ENCODE peak calls at places on chromosomes 7 and 10, in ten cellular contexts. One of them, this sample, is unnamed.

GRCh38 chr10:72096115-72097000 is 8.0 kb upstream of the SPOCK2 start:
- DNase-seq in neural crest cell: no peak
- DNase-seq in colonic mucosa: no peak
- DNase-seq in stomach: no peak
- DNase-seq in AG20443: no peak
- DNase-seq in cardiac muscle cell: peak; percentile 77
- DNase-seq in NCI-H460: peak; percentile 16
- DNase-seq in KBM-7: no peak
- DNase-seq in activated CD8-positive, alpha-beta T cell treated with anti-CD3 and anti-CD28 coated beads for 36 hours: peak; percentile 63
- DNase-seq in mucosa of gallbladder: peak; percentile 38
- DNase-seq in this sample: no peak

GRCh38 chr7:11127988-11128387 is 154.3 kb downstream of the PHF14 start:
- DNase-seq in neural crest cell: no peak
- DNase-seq in colonic mucosa: no peak
- DNase-seq in stomach: no peak
- DNase-seq in AG20443: no peak
- DNase-seq in cardiac muscle cell: no peak
- DNase-seq in NCI-H460: no peak
- DNase-seq in KBM-7: no peak
- DNase-seq in activated CD8-positive, alpha-beta T cell treated with anti-CD3 and anti-CD28 coated beads for 36 hours: no peak
- DNase-seq in mucosa of gallbladder: no peak
- DNase-seq in this sample: no peak

GRCh38 chr10:122140477-122140902 is 130.6 kb upstream of the BTBD16 start:
- DNase-seq in neural crest cell: no peak
- DNase-seq in colonic mucosa: no peak
- DNase-seq in stomach: no peak
- DNase-seq in AG20443: peak; percentile 36
- DNase-seq in cardiac muscle cell: peak; percentile 44
- DNase-seq in NCI-H460: peak; percentile 24
- DNase-seq in KBM-7: no peak
- DNase-seq in activated CD8-positive, alpha-beta T cell treated with anti-CD3 and anti-CD28 coated beads for 36 hours: no peak
- DNase-seq in mucosa of gallbladder: no peak
- DNase-seq in this sample: no peak

GRCh38 chr7:724298-724697 is 2.2 kb upstream of the DNAAF5 start:
- DNase-seq in neural crest cell: no peak
- DNase-seq in colonic mucosa: peak; percentile 13
- DNase-seq in stomach: no peak
- DNase-seq in AG20443: no peak
- DNase-seq in cardiac muscle cell: no peak
- DNase-seq in NCI-H460: no peak
- DNase-seq in KBM-7: no peak
- DNase-seq in activated CD8-positive, alpha-beta T cell treated with anti-CD3 and anti-CD28 coated beads for 36 hours: no peak
- DNase-seq in mucosa of gallbladder: no peak
- DNase-seq in this sample: no peak

GRCh38 chr7:142647749-142648148 is 101.5 kb upstream of the PRSS1 start:
- DNase-seq in neural crest cell: no peak
- DNase-seq in colonic mucosa: no peak
- DNase-seq in stomach: no peak
- DNase-seq in AG20443: no peak
- DNase-seq in cardiac muscle cell: no peak
- DNase-seq in NCI-H460: no peak
- DNase-seq in KBM-7: no peak
- DNase-seq in activated CD8-positive, alpha-beta T cell treated with anti-CD3 and anti-CD28 coated beads for 36 hours: no peak
- DNase-seq in mucosa of gallbladder: no peak
- DNase-seq in this sample: no peak

GRCh38 chr10:124064676-124065075 is 28.7 kb downstream of the CHST15 start:
- DNase-seq in neural crest cell: no peak
- DNase-seq in colonic mucosa: no peak
- DNase-seq in stomach: no peak
- DNase-seq in AG20443: no peak
- DNase-seq in cardiac muscle cell: peak; percentile 22
- DNase-seq in NCI-H460: no peak
- DNase-seq in KBM-7: peak; percentile 15
- DNase-seq in activated CD8-positive, alpha-beta T cell treated with anti-CD3 and anti-CD28 coated beads for 36 hours: peak; percentile 25
- DNase-seq in mucosa of gallbladder: no peak
- DNase-seq in this sample: no peak

GRCh38 chr7:74507538-74508319 is 54.0 kb downstream of the GTF2IRD1 start:
- DNase-seq in neural crest cell: no peak
- DNase-seq in colonic mucosa: no peak
- DNase-seq in stomach: no peak
- DNase-seq in AG20443: no peak
- DNase-seq in cardiac muscle cell: no peak
- DNase-seq in NCI-H460: no peak
- DNase-seq in KBM-7: no peak
- DNase-seq in activated CD8-positive, alpha-beta T cell treated with anti-CD3 and anti-CD28 coated beads for 36 hours: no peak
- DNase-seq in mucosa of gallbladder: no peak
- DNase-seq in this sample: no peak

GRCh38 chr7:11846311-11846710 is 14.3 kb upstream of the THSD7A start:
- DNase-seq in neural crest cell: no peak
- DNase-seq in colonic mucosa: no peak
- DNase-seq in stomach: no peak
- DNase-seq in AG20443: no peak
- DNase-seq in cardiac muscle cell: peak; percentile 29
- DNase-seq in NCI-H460: no peak
- DNase-seq in KBM-7: no peak
- DNase-seq in activated CD8-positive, alpha-beta T cell treated with anti-CD3 and anti-CD28 coated beads for 36 hours: no peak
- DNase-seq in mucosa of gallbladder: no peak
- DNase-seq in this sample: no peak

GRCh38 chr7:44966731-44967538 is 11.9 kb downstream of the MYO1G start:
- DNase-seq in neural crest cell: no peak
- DNase-seq in colonic mucosa: no peak
- DNase-seq in stomach: no peak
- DNase-seq in AG20443: peak; percentile 7
- DNase-seq in cardiac muscle cell: no peak
- DNase-seq in NCI-H460: no peak
- DNase-seq in KBM-7: no peak
- DNase-seq in activated CD8-positive, alpha-beta T cell treated with anti-CD3 and anti-CD28 coated beads for 36 hours: peak; percentile 9
- DNase-seq in mucosa of gallbladder: no peak
- DNase-seq in this sample: no peak

GRCh38 chr10:122286872-122287271 is 15.8 kb downstream of the BTBD16 start:
- DNase-seq in neural crest cell: no peak
- DNase-seq in colonic mucosa: no peak
- DNase-seq in stomach: no peak
- DNase-seq in AG20443: peak; percentile 91
- DNase-seq in cardiac muscle cell: peak; percentile 53
- DNase-seq in NCI-H460: no peak
- DNase-seq in KBM-7: no peak
- DNase-seq in activated CD8-positive, alpha-beta T cell treated with anti-CD3 and anti-CD28 coated beads for 36 hours: no peak
- DNase-seq in mucosa of gallbladder: no peak
- DNase-seq in this sample: peak; percentile 34

GRCh38 chr7:2399848-2400587 is 3.4 kb upstream of the CHST12 start:
- DNase-seq in neural crest cell: no peak
- DNase-seq in colonic mucosa: peak; percentile 71
- DNase-seq in stomach: peak; percentile 86
- DNase-seq in AG20443: peak; percentile 87
- DNase-seq in cardiac muscle cell: peak; percentile 98
- DNase-seq in NCI-H460: no peak
- DNase-seq in KBM-7: peak; percentile 97
- DNase-seq in activated CD8-positive, alpha-beta T cell treated with anti-CD3 and anti-CD28 coated beads for 36 hours: peak; percentile 63
- DNase-seq in mucosa of gallbladder: peak; percentile 79
- DNase-seq in this sample: no peak

GRCh38 chr10:95214793-95215192 is 20.8 kb downstream of the ACSM6 start:
- DNase-seq in neural crest cell: no peak
- DNase-seq in colonic mucosa: no peak
- DNase-seq in stomach: no peak
- DNase-seq in AG20443: no peak
- DNase-seq in cardiac muscle cell: peak; percentile 21
- DNase-seq in NCI-H460: no peak
- DNase-seq in KBM-7: peak; percentile 55
- DNase-seq in activated CD8-positive, alpha-beta T cell treated with anti-CD3 and anti-CD28 coated beads for 36 hours: no peak
- DNase-seq in mucosa of gallbladder: no peak
- DNase-seq in this sample: no peak

GRCh38 chr7:71598553-71598952 is 466.6 kb downstream of the GALNT17 start:
- DNase-seq in neural crest cell: no peak
- DNase-seq in colonic mucosa: no peak
- DNase-seq in stomach: no peak
- DNase-seq in AG20443: no peak
- DNase-seq in cardiac muscle cell: no peak
- DNase-seq in NCI-H460: no peak
- DNase-seq in KBM-7: no peak
- DNase-seq in activated CD8-positive, alpha-beta T cell treated with anti-CD3 and anti-CD28 coated beads for 36 hours: no peak
- DNase-seq in mucosa of gallbladder: no peak
- DNase-seq in this sample: no peak

GRCh38 chr7:139680676-139681462 is 96.9 kb downstream of the HIPK2 start:
- DNase-seq in neural crest cell: no peak
- DNase-seq in colonic mucosa: no peak
- DNase-seq in stomach: peak; percentile 75
- DNase-seq in AG20443: peak; percentile 94
- DNase-seq in cardiac muscle cell: peak; percentile 84
- DNase-seq in NCI-H460: peak; percentile 82
- DNase-seq in KBM-7: peak; percentile 65
- DNase-seq in activated CD8-positive, alpha-beta T cell treated with anti-CD3 and anti-CD28 coated beads for 36 hours: peak; percentile 94
- DNase-seq in mucosa of gallbladder: peak; percentile 22
- DNase-seq in this sample: no peak

GRCh38 chr10:52488606-52489485 is 174.8 kb downstream of the DKK1 start:
- DNase-seq in neural crest cell: no peak
- DNase-seq in colonic mucosa: no peak
- DNase-seq in stomach: no peak
- DNase-seq in AG20443: peak; percentile 27
- DNase-seq in cardiac muscle cell: peak; percentile 68
- DNase-seq in NCI-H460: peak; percentile 30
- DNase-seq in KBM-7: peak; percentile 33
- DNase-seq in activated CD8-positive, alpha-beta T cell treated with anti-CD3 and anti-CD28 coated beads for 36 hours: no peak
- DNase-seq in mucosa of gallbladder: no peak
- DNase-seq in this sample: no peak

GRCh38 chr10:69497235-69497561 is 45.9 kb downstream of the TSPAN15 start:
- DNase-seq in neural crest cell: no peak
- DNase-seq in colonic mucosa: no peak
- DNase-seq in stomach: peak; percentile 17
- DNase-seq in AG20443: no peak
- DNase-seq in cardiac muscle cell: no peak
- DNase-seq in NCI-H460: no peak
- DNase-seq in KBM-7: no peak
- DNase-seq in activated CD8-positive, alpha-beta T cell treated with anti-CD3 and anti-CD28 coated beads for 36 hours: no peak
- DNase-seq in mucosa of gallbladder: no peak
- DNase-seq in this sample: no peak

GRCh38 chr7:8433477-8434289 is at the start of gene NXPH1:
- DNase-seq in neural crest cell: peak; percentile 59
- DNase-seq in colonic mucosa: no peak
- DNase-seq in stomach: no peak
- DNase-seq in AG20443: peak; percentile 61
- DNase-seq in cardiac muscle cell: peak; percentile 4
- DNase-seq in NCI-H460: peak; percentile 38
- DNase-seq in KBM-7: peak; percentile 28
- DNase-seq in activated CD8-positive, alpha-beta T cell treated with anti-CD3 and anti-CD28 coated beads for 36 hours: no peak
- DNase-seq in mucosa of gallbladder: peak; percentile 18
- DNase-seq in this sample: peak; percentile 68

GRCh38 chr10:60170250-60170649 is 219.4 kb downstream of the ANK3 start:
- DNase-seq in neural crest cell: no peak
- DNase-seq in colonic mucosa: no peak
- DNase-seq in stomach: no peak
- DNase-seq in AG20443: no peak
- DNase-seq in cardiac muscle cell: no peak
- DNase-seq in NCI-H460: peak; percentile 93
- DNase-seq in KBM-7: no peak
- DNase-seq in activated CD8-positive, alpha-beta T cell treated with anti-CD3 and anti-CD28 coated beads for 36 hours: no peak
- DNase-seq in mucosa of gallbladder: no peak
- DNase-seq in this sample: no peak

GRCh38 chr10:89535185-89536012 is at the start of gene SLC16A12:
- DNase-seq in neural crest cell: peak; percentile 43
- DNase-seq in colonic mucosa: no peak
- DNase-seq in stomach: no peak
- DNase-seq in AG20443: peak; percentile 26
- DNase-seq in cardiac muscle cell: peak; percentile 36
- DNase-seq in NCI-H460: no peak
- DNase-seq in KBM-7: no peak
- DNase-seq in activated CD8-positive, alpha-beta T cell treated with anti-CD3 and anti-CD28 coated beads for 36 hours: no peak
- DNase-seq in mucosa of gallbladder: no peak
- DNase-seq in this sample: peak; percentile 78

GRCh38 chr10:127715782-127716378 is 21.1 kb upstream of the FOXI2 start:
- DNase-seq in neural crest cell: no peak
- DNase-seq in colonic mucosa: no peak
- DNase-seq in stomach: no peak
- DNase-seq in AG20443: no peak
- DNase-seq in cardiac muscle cell: peak; percentile 27
- DNase-seq in NCI-H460: peak; percentile 39
- DNase-seq in KBM-7: peak; percentile 31
- DNase-seq in activated CD8-positive, alpha-beta T cell treated with anti-CD3 and anti-CD28 coated beads for 36 hours: no peak
- DNase-seq in mucosa of gallbladder: no peak
- DNase-seq in this sample: no peak

GRCh38 chr7:123351506-123352225 is 151.9 kb upstream of the SLC13A1 start:
- DNase-seq in neural crest cell: no peak
- DNase-seq in colonic mucosa: no peak
- DNase-seq in stomach: no peak
- DNase-seq in AG20443: no peak
- DNase-seq in cardiac muscle cell: peak; percentile 10
- DNase-seq in NCI-H460: no peak
- DNase-seq in KBM-7: no peak
- DNase-seq in activated CD8-positive, alpha-beta T cell treated with anti-CD3 and anti-CD28 coated beads for 36 hours: no peak
- DNase-seq in mucosa of gallbladder: no peak
- DNase-seq in this sample: no peak

This sample was measured in WTC11.